ENCODE peak calls at places on chromosomes 4 and X, in eight cellular contexts. F is NCI-H2107; L is non-pigmented ciliary epithelial cell; D is thyroid gland; C is stimulated activated CD4-positive, alpha-beta T cell treated with anti-CD3 and anti-CD28 coated beads, Interleukin-4, amount 100 ng/mL, for 1 hour; N is H7; H is AG08395; U is adrenal gland. E is an unnamed sample.
A peak's percentile ranks its signal among the peaks of the same experiment; 100 is the strongest.

GRCh38 chrX:74492720-74493201 is 71.5 kb downstream of the SLC16A2 start:
- DNase-seq in F (no peak), L (no peak), D (peak; percentile 32), C (peak; percentile 16), N (no peak), H (no peak), U (no peak), E (peak; percentile 58)

GRCh38 chr4:159368320-159368719 is 265.4 kb downstream of the RAPGEF2 start:
- DNase-seq in F (no peak), L (no peak), D (no peak), C (no peak), N (no peak), H (no peak), U (no peak), E (no peak)

GRCh38 chr4:132818091-132818490 is 331.0 kb upstream of the PCDH10 start:
- DNase-seq in F (no peak), L (no peak), D (no peak), C (no peak), N (peak; percentile 0), H (no peak), U (no peak), E (peak; percentile 78)

GRCh38 chrX:154595559-154595958 is 10.6 kb downstream of the CTAG1A start:
- DNase-seq in F (no peak), L (no peak), D (no peak), C (no peak), N (no peak), H (no peak), U (no peak), E (no peak)

GRCh38 chr4:186943607-186943908 is 219.9 kb upstream of the FAT1 start:
- DNase-seq in F (no peak), L (no peak), D (no peak), C (no peak), N (no peak), H (no peak), U (no peak), E (no peak)

GRCh38 chr4:71541541-71541940 is 202.7 kb downstream of the SLC4A4 start:
- DNase-seq in F (no peak), L (no peak), D (no peak), C (no peak), N (no peak), H (no peak), U (no peak), E (no peak)

GRCh38 chr4:89024051-89024675 is 32.8 kb downstream of the FAM13A start:
- DNase-seq in F (peak; percentile 36), L (peak; percentile 35), D (peak; percentile 50), C (peak; percentile 13), N (peak; percentile 52), H (peak; percentile 67), U (peak; percentile 45), E (no peak)

GRCh38 chr4:123064390-123064789 is 142.0 kb upstream of the NUDT6 start:
- DNase-seq in F (no peak), L (no peak), D (no peak), C (no peak), N (no peak), H (no peak), U (no peak), E (no peak)

GRCh38 chrX:9260603-9261002 is 204.3 kb upstream of the TBL1X start:
- DNase-seq in F (no peak), L (no peak), D (no peak), C (no peak), N (no peak), H (no peak), U (no peak), E (no peak)

GRCh38 chr4:128477540-128477939 is 189.9 kb upstream of the PGRMC2 start:
- DNase-seq in F (no peak), L (no peak), D (peak; percentile 30), C (no peak), N (no peak), H (no peak), U (no peak), E (no peak)

GRCh38 chr4:17544205-17544604 is 29.2 kb downstream of the CLRN2 start:
- DNase-seq in F (no peak), L (no peak), D (no peak), C (no peak), N (peak; percentile 41), H (peak; percentile 31), U (peak; percentile 27), E (no peak)

GRCh38 chr4:69800599-69800998 is 40.2 kb upstream of the SULT1B1 start:
- DNase-seq in F (no peak), L (peak; percentile 11), D (no peak), C (no peak), N (no peak), H (peak; percentile 34), U (no peak), E (no peak)

GRCh38 chr4:2251073-2251794 is 9.3 kb upstream of the HAUS3 start:
- DNase-seq in F (no peak), L (no peak), D (peak; percentile 1), C (no peak), N (peak; percentile 37), H (no peak), U (no peak), E (no peak)

GRCh38 chr4:8185930-8186329 is 13.2 kb upstream of the SH3TC1 start:
- DNase-seq in F (no peak), L (no peak), D (no peak), C (no peak), N (no peak), H (no peak), U (no peak), E (no peak)

GRCh38 chr4:109010534-109010933 is 247.7 kb upstream of the ETNPPL start:
- DNase-seq in F (no peak), L (no peak), D (no peak), C (no peak), N (no peak), H (no peak), U (no peak), E (no peak)

GRCh38 chr4:156556326-156556725 is 415.3 kb downstream of the PDGFC start:
- DNase-seq in F (no peak), L (no peak), D (no peak), C (no peak), N (no peak), H (no peak), U (no peak), E (no peak)

GRCh38 chr4:169383724-169384123 is 113.0 kb upstream of the SH3RF1 start:
- DNase-seq in F (no peak), L (peak; percentile 85), D (no peak), C (no peak), N (no peak), H (peak; percentile 81), U (no peak), E (no peak)

GRCh38 chr4:152281211-152281610 is 254.7 kb downstream of the FBXW7 start:
- DNase-seq in F (no peak), L (no peak), D (no peak), C (no peak), N (no peak), H (no peak), U (no peak), E (no peak)

GRCh38 chr4:163810757-163811156 is 316.3 kb downstream of the TMA16 start:
- DNase-seq in F (no peak), L (no peak), D (no peak), C (no peak), N (no peak), H (no peak), U (no peak), E (no peak)

GRCh38 chr4:167544391-167544790 is 310.1 kb upstream of the SPOCK3 start:
- DNase-seq in F (no peak), L (no peak), D (no peak), C (no peak), N (no peak), H (no peak), U (no peak), E (no peak)

GRCh38 chr4:164924670-164925238 is 47.8 kb downstream of the APELA start:
- DNase-seq in F (no peak), L (no peak), D (no peak), C (no peak), N (no peak), H (no peak), U (no peak), E (no peak)

GRCh38 chr4:182531555-182532162 is 288.5 kb downstream of the TENM3 start:
- DNase-seq in F (no peak), L (no peak), D (peak; percentile 34), C (no peak), N (no peak), H (peak; percentile 27), U (no peak), E (no peak)

GRCh38 chr4:25500626-25501318 is 123.7 kb downstream of the ANAPC4 start:
- DNase-seq in F (peak; percentile 54), L (no peak), D (no peak), C (no peak), N (no peak), H (no peak), U (no peak), E (no peak)